ENCODE peak calls at places on chromosomes 1 and 21, in ten cellular contexts. E is A549; A is HT-29; B is hippocampal formation; Q is GM19239; F is naive thymus-derived CD8-positive, alpha-beta T cell; K is RPMI7951; V is amniotic epithelial cell; X is keratinocyte; M is NCI-H1105. H is an unnamed sample.

GRCh38 chr1:169110691-169111447 is 4.4 kb downstream of the ATP1B1 start:
- DNase-seq in X (no peak), Q (no peak), E (peak; percentile 52), B (no peak), V (peak; percentile 74), F (no peak), M (no peak), K (no peak), A (no peak), H (no peak)

GRCh38 chr1:164716992-164717703 is 158.2 kb downstream of the PBX1 start:
- DNase-seq in A (no peak), V (peak; percentile 25), M (no peak), B (no peak), F (no peak), Q (no peak), K (peak; percentile 78), E (no peak), X (no peak), H (no peak)

GRCh38 chr1:64856564-64856963 is 109.8 kb downstream of the JAK1 start:
- DNase-seq in E (no peak), B (no peak), A (no peak), X (no peak), V (peak; percentile 5), Q (no peak), K (no peak), M (no peak), F (no peak), H (no peak)

GRCh38 chr21:38475519-38475918 is 22.8 kb downstream of the ERG start:
- DNase-seq in V (no peak), A (no peak), F (no peak), B (no peak), Q (no peak), M (no peak), X (no peak), K (no peak), E (no peak), H (no peak)

GRCh38 chr1:94006604-94007003 is 97.4 kb upstream of the GCLM start:
- DNase-seq in V (no peak), X (no peak), F (no peak), M (no peak), E (no peak), K (peak; percentile 75), A (no peak), Q (no peak), B (no peak), H (no peak)

GRCh38 chr1:31413405-31414005 is 492 bp downstream of the SERINC2 start:
- DNase-seq in M (peak; percentile 31), E (peak; percentile 48), X (no peak), K (peak; percentile 79), B (no peak), F (peak; percentile 25), A (peak; percentile 88), Q (peak; percentile 40), V (no peak), H (no peak)

GRCh38 chr1:48966583-48966982 is 189.9 kb upstream of the BEND5 start:
- DNase-seq in X (no peak), A (no peak), B (no peak), E (no peak), M (no peak), K (no peak), F (no peak), V (peak; percentile 1), Q (no peak), H (no peak)

GRCh38 chr1:63817152-63817667 is 43.4 kb downstream of the ROR1 start:
- DNase-seq in M (peak; percentile 74), Q (no peak), B (no peak), V (peak; percentile 76), A (peak; percentile 56), X (no peak), K (peak; percentile 64), E (peak; percentile 33), F (no peak), H (no peak)

GRCh38 chr1:8367571-8368184 is 49.8 kb downstream of the SLC45A1 start:
- DNase-seq in F (no peak), Q (no peak), M (no peak), A (no peak), E (no peak), X (peak; percentile 42), B (no peak), V (peak; percentile 38), K (no peak), H (no peak)

GRCh38 chr1:18535391-18536210 is 54.9 kb downstream of the KLHDC7A start:
- DNase-seq in B (no peak), E (no peak), A (peak; percentile 75), V (no peak), K (no peak), Q (no peak), X (no peak), F (no peak), M (no peak), H (no peak)

GRCh38 chr1:54601730-54602129 is 21.6 kb downstream of the FAM151A start:
- DNase-seq in A (no peak), X (no peak), B (no peak), Q (no peak), M (no peak), F (no peak), V (no peak), K (no peak), E (no peak), H (no peak)

GRCh38 chr1:154567386-154568164 is at the start of gene CHRNB2:
- DNase-seq in X (no peak), V (peak; percentile 20), B (no peak), A (peak; percentile 33), M (peak; percentile 84), E (peak; percentile 22), F (peak; percentile 73), K (peak; percentile 29), Q (peak; percentile 87), H (peak; percentile 72)

GRCh38 chr1:230456478-230456877 is 30.3 kb upstream of the PGBD5 start:
- DNase-seq in X (no peak), V (no peak), Q (no peak), M (no peak), K (no peak), A (no peak), F (no peak), B (no peak), E (no peak), H (no peak)

GRCh38 chr1:13860023-13860422 is 160.0 kb downstream of the PRDM2 start:
- DNase-seq in B (no peak), M (no peak), K (no peak), A (no peak), Q (no peak), E (no peak), F (no peak), V (no peak), X (no peak), H (no peak)

GRCh38 chr1:17878837-17879236 is 123.7 kb downstream of the ACTL8 start:
- DNase-seq in B (no peak), K (peak; percentile 91), Q (no peak), A (no peak), E (no peak), X (no peak), V (peak; percentile 86), F (no peak), M (no peak), H (no peak)

GRCh38 chr1:187626056-187626455 is 797.3 kb downstream of the PLA2G4A start:
- DNase-seq in X (no peak), Q (no peak), V (no peak), A (no peak), K (peak; percentile 19), B (no peak), F (no peak), E (no peak), M (no peak), H (no peak)

GRCh38 chr1:22848374-22848773 is 124.3 kb downstream of the LACTBL1 start:
- DNase-seq in X (no peak), E (no peak), V (peak; percentile 43), K (peak; percentile 22), Q (no peak), B (no peak), F (no peak), M (no peak), A (no peak), H (no peak)

GRCh38 chr1:83086346-83086745 is 912.6 kb downstream of the TTLL7 start:
- DNase-seq in A (peak; percentile 40), E (no peak), F (no peak), K (no peak), Q (no peak), X (no peak), V (no peak), M (no peak), B (no peak), H (no peak)

GRCh38 chr1:33618636-33619035 is 146.2 kb downstream of the ZSCAN20 start:
- DNase-seq in K (no peak), F (no peak), E (no peak), X (no peak), V (no peak), A (no peak), B (no peak), M (no peak), Q (no peak), H (no peak)

GRCh38 chr21:16842716-16843115 is 670.1 kb upstream of the CXADR start:
- DNase-seq in B (no peak), E (no peak), M (peak; percentile 16), F (no peak), X (no peak), K (no peak), V (no peak), Q (no peak), A (no peak), H (no peak)

GRCh38 chr1:30328401-30329262 is 394.8 kb downstream of the MATN1 start:
- DNase-seq in A (no peak), E (no peak), Q (no peak), V (no peak), K (no peak), M (no peak), X (no peak), B (no peak), F (no peak), H (no peak)

GRCh38 chr1:39228263-39228662 is 23.8 kb downstream of the MACF1 start:
- DNase-seq in B (no peak), Q (no peak), A (no peak), K (no peak), X (no peak), F (no peak), E (no peak), M (no peak), V (no peak), H (no peak)

GRCh38 chr1:6454856-6455751 is 10.9 kb downstream of the TNFRSF25 start:
- DNase-seq in B (no peak), E (no peak), K (no peak), A (no peak), M (no peak), V (no peak), Q (no peak), F (no peak), X (no peak), H (peak; percentile 36)

GRCh38 chr1:150981177-150981804 is 801 bp upstream of the ANXA9 start:
- DNase-seq in F (no peak), M (peak; percentile 65), V (no peak), Q (no peak), X (no peak), E (no peak), B (no peak), A (peak; percentile 77), K (no peak), H (no peak)

H was measured in CD4-positive, alpha-beta T cell.